ENCODE peak calls at places on chromosomes 3 and 15, in five cellular contexts. N is esophagus squamous epithelium, Z is breast epithelium, A is AG10803, I is cardiac fibroblast. C is an unnamed sample.

GRCh38 chr15:72936237-72936636 is 116.0 kb upstream of the NEO1 start:
- DNase-seq in N (no peak), Z (no peak), A (no peak), I (no peak), C (no peak)

GRCh38 chr3:188031106-188031505 is 122.9 kb upstream of the LPP start:
- DNase-seq in N (no peak), Z (no peak), A (no peak), I (no peak), C (no peak)

GRCh38 chr3:57041674-57042073 is 18.8 kb upstream of the SPATA12 start:
- DNase-seq in N (no peak), Z (no peak), A (no peak), I (no peak), C (no peak)

GRCh38 chr3:105062853-105063252 is 303.9 kb upstream of the ALCAM start:
- DNase-seq in N (no peak), Z (no peak), A (no peak), I (no peak), C (no peak)

GRCh38 chr3:12965999-12966846 is 107.0 kb downstream of the IQSEC1 start:
- DNase-seq in N (no peak), Z (no peak), A (no peak), I (no peak), C (no peak)

GRCh38 chr15:94844533-94845390 is 613.4 kb downstream of the MCTP2 start:
- DNase-seq in N (no peak), Z (no peak), A (peak; percentile 22), I (peak; percentile 37), C (no peak)

GRCh38 chr3:169509780-169510179 is 153.7 kb downstream of the MECOM start:
- DNase-seq in N (no peak), Z (no peak), A (no peak), I (no peak), C (no peak)

GRCh38 chr15:74621936-74622335 is 6.3 kb downstream of the CLK3 start:
- DNase-seq in N (no peak), Z (no peak), A (no peak), I (no peak), C (no peak)

GRCh38 chr3:193982258-193982659 is 153.7 kb upstream of the HES1 start:
- DNase-seq in N (no peak), Z (peak; percentile 59), A (peak; percentile 86), I (peak; percentile 88), C (peak; percentile 77)

GRCh38 chr3:5016218-5017161 is 37.3 kb downstream of the BHLHE40 start:
- DNase-seq in N (no peak), Z (no peak), A (peak; percentile 42), I (peak; percentile 62), C (peak; percentile 65)

GRCh38 chr3:140720242-140720641 is 42.4 kb downstream of the TRIM42 start:
- DNase-seq in N (no peak), Z (no peak), A (no peak), I (no peak), C (peak; percentile 89)

GRCh38 chr15:40358492-40359353 is 704 bp downstream of the DISP2 start:
- DNase-seq in N (no peak), Z (no peak), A (no peak), I (no peak), C (no peak)

GRCh38 chr3:6250167-6250566 is 610.7 kb upstream of the GRM7 start:
- DNase-seq in N (no peak), Z (no peak), A (no peak), I (no peak), C (no peak)

DNA sequence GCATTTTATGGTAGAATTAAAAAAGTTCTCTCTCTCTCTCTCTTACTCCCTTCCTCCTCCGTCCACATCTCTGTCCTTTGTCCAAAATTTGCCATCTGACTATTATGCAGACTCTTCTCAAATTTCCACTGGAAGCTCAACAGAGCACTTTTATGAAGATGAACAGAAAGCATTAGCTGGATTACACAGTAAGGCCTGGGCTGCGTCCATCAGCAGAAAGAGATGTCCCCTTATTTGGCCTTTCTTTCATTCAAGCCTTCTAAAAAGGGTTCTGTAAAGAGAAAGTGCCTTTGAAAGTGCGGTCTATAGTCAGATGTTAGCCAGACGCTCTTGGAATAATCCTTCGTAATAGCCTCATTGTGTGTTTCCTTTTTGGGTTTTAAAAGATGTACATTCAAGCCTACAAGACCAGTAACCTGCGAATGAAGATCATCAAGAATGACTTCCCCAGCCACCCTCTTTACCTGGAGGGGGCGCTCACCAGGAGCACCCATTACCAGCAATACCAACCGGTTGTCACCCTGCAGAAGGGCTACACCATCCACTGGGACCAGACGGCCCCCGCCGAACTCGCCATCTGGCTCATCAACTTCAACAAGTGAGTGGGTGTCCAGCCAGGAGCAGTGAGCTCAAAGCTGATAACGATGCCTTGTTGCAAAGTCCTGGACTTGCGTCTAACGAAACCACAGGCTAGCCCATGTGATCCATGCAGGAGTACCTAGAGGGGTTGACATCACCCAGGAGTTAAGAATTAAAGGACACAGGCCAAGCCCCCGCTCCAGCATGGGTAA is 53.1 kb downstream of the MESD start:
- DNase-seq in N (no peak), Z (no peak), A (no peak), I (no peak), C (no peak)
- TF ChIP-seq CTCF in N (no peak), Z (no peak), A (no peak), I (no peak), C (no peak)

GRCh38 chr3:137767146-137768020 is 3.3 kb downstream of the SOX14 start:
- DNase-seq in N (no peak), Z (no peak), A (no peak), I (no peak), C (no peak)
- TF ChIP-seq CTCF in N (no peak), Z (no peak), A (no peak), I (no peak), C (no peak)

GRCh38 chr3:121979734-121980449 is 42.2 kb downstream of the ILDR1 start:
- DNase-seq in N (no peak), Z (no peak), A (no peak), I (no peak), C (no peak)

GRCh38 chr3:121974601-121975111 is 47.4 kb downstream of the ILDR1 start:
- DNase-seq in N (no peak), Z (no peak), A (no peak), I (no peak), C (peak; percentile 7)

GRCh38 chr3:121976727-121977126 is 45.3 kb downstream of the ILDR1 start:
- DNase-seq in N (no peak), Z (no peak), A (no peak), I (no peak), C (no peak)

GRCh38 chr3:121979246-121979645 is 42.8 kb downstream of the ILDR1 start:
- DNase-seq in N (no peak), Z (no peak), A (no peak), I (no peak), C (no peak)

GRCh38 chr3:121975702-121976302 is 46.2 kb downstream of the ILDR1 start:
- DNase-seq in N (no peak), Z (no peak), A (no peak), I (no peak), C (no peak)
- TF ChIP-seq CTCF in N (no peak), Z (no peak), A (no peak), I (no peak), C (no peak)

GRCh38 chr3:43632986-43633385 is 11.2 kb upstream of the ANO10 start:
- DNase-seq in N (no peak), Z (no peak), A (no peak), I (no peak), C (no peak)

GRCh38 chr3:43637702-43638101 is 15.9 kb upstream of the ANO10 start:
- DNase-seq in N (no peak), Z (no peak), A (no peak), I (no peak), C (no peak)

GRCh38 chr3:43641306-43642114 is 19.7 kb upstream of the ANO10 start:
- DNase-seq in N (no peak), Z (no peak), A (peak; percentile 70), I (no peak), C (peak; percentile 34)

GRCh38 chr3:43644443-43644842 is 22.6 kb upstream of the ANO10 start:
- DNase-seq in N (no peak), Z (no peak), A (no peak), I (no peak), C (no peak)

DNA sequence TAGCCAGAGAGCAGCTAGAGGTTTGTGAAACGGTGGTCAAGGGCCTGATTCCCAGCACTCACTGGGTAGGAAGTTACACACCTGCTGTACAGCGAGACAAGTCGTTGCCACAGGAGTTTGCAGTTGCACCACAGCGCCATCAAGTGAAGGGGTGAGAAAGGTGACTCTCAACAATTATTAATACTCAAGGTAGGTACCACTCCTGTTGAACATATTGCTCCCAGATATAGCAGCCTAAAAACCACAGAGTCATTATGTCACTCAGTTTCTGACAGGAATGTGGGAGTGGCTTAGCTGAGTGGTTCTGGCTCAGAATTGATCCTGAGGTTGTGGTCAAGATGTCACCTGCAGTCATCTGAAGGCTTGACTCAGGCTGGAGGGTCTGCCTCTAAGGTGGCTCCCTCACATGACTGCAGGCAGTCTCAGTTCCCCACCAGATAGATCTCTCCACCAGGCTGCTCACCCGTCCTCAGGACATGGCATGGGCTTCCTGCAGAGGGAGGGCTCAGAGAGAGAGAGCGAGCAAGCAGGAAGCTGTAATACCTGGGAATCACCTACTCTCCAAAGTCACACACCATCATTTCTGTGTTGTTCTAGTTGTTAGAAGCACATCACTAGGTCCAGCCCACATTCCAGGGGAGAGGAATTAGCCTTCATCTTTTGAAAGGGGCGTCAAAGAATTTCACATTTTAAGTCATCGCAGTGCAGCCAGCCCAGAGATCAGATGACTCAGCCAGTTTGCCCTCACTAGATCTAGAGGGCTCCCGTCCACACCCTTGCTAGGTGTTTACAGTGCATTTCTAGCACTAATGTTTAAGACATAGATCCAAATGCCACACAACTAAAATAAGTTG is 17.0 kb upstream of the ANO10 start:
- DNase-seq in N (no peak), Z (no peak), A (no peak), I (no peak), C (no peak)
- TF ChIP-seq CTCF in N (no peak), Z (no peak), A (no peak), I (no peak), C (peak; percentile 17)

GRCh38 chr3:127819656-127820055 is 2.7 kb downstream of the MGLL start:
- DNase-seq in N (no peak), Z (no peak), A (no peak), I (no peak), C (no peak)

GRCh38 chr3:127819086-127819485 is 3.2 kb downstream of the MGLL start:
- DNase-seq in N (no peak), Z (no peak), A (no peak), I (no peak), C (no peak)

GRCh38 chr3:127820871-127821853 is 1.2 kb downstream of the MGLL start:
- DNase-seq in N (no peak), Z (no peak), A (peak; percentile 62), I (no peak), C (peak; percentile 37)

GRCh38 chr3:127822166-127822835 is at the start of gene MGLL:
- DNase-seq in N (no peak), Z (no peak), A (peak; percentile 42), I (peak; percentile 45), C (peak; percentile 45)

DNA sequence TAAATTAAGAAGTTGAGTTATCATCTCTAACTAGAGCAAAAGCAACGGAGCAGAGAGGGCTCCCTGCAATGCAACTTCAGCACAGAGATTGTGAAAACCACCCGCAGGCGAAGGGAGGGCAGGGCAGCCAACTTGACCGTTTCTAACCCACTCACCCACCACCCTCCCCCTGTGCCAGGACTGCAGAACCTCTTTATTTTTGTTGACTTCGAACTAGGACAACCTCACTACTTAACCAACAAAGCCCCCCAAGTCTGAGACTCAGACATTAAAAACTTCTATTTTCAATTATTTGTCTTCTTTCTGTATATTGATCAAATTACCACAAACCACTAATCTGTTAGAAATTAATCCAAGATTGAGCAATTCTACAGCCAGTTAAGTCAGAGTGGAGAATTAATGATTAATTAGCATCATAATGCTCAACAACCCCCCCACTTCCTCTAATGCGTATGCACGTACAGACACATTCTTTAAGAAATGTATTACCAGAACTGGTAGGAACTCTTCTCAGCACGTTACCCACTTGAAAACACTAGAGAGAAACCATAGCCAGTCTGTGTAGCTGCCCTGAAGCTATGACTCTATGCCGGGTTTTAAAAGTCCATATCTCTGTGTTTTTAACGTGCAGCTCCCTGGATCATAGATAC is 2.0 kb downstream of the MGLL start:
- DNase-seq in N (no peak), Z (no peak), A (peak; percentile 64), I (peak; percentile 21), C (peak; percentile 40)
- TF ChIP-seq CTCF in N (no peak), Z (no peak), A (peak; percentile 38), I (peak; percentile 36), C (peak; percentile 28)

C was measured in fibroblast of mammary gland.